ENCODE peak calls at places on chromosomes 11 and 22, in six cellular contexts. One of them, this sample, is unnamed.

GRCh38 chr11:45982656-45983470 is 60.4 kb downstream of the LARGE2 start:
- DNase-seq in vagina: no peak
- DNase-seq in GM13976: no peak
- DNase-seq in cardiac muscle cell: peak; percentile 88
- DNase-seq in neural progenitor cell: peak; percentile 50
- DNase-seq in adrenal gland: peak; percentile 55
- DNase-seq in this sample: no peak

GRCh38 chr11:75689861-75690641 is 21.2 kb upstream of the MAP6 start:
- DNase-seq in vagina: no peak
- DNase-seq in GM13976: peak; percentile 47
- DNase-seq in cardiac muscle cell: no peak
- DNase-seq in neural progenitor cell: no peak
- DNase-seq in adrenal gland: no peak
- DNase-seq in this sample: peak; percentile 46

GRCh38 chr11:69173925-69174591 is 18.3 kb downstream of the SMIM38 start:
- DNase-seq in vagina: no peak
- DNase-seq in GM13976: no peak
- DNase-seq in cardiac muscle cell: peak; percentile 82
- DNase-seq in neural progenitor cell: no peak
- DNase-seq in adrenal gland: no peak
- DNase-seq in this sample: no peak

GRCh38 chr11:72821221-72821919 is 7.2 kb downstream of the ATG16L2 start:
- DNase-seq in vagina: no peak
- DNase-seq in GM13976: no peak
- DNase-seq in cardiac muscle cell: no peak
- DNase-seq in neural progenitor cell: no peak
- DNase-seq in adrenal gland: no peak
- DNase-seq in this sample: no peak

GRCh38 chr22:50731811-50732624 is 6.0 kb upstream of the ACR start:
- DNase-seq in vagina: no peak
- DNase-seq in GM13976: peak; percentile 88
- DNase-seq in cardiac muscle cell: peak; percentile 55
- DNase-seq in neural progenitor cell: peak; percentile 43
- DNase-seq in adrenal gland: peak; percentile 21
- DNase-seq in this sample: peak; percentile 84

GRCh38 chr11:77119531-77119936 is 8.5 kb upstream of the MYO7A start:
- DNase-seq in vagina: no peak
- DNase-seq in GM13976: no peak
- DNase-seq in cardiac muscle cell: no peak
- DNase-seq in neural progenitor cell: no peak
- DNase-seq in adrenal gland: no peak
- DNase-seq in this sample: no peak

GRCh38 chr11:45857834-45858492 is 10.7 kb downstream of the CRY2 start:
- DNase-seq in vagina: no peak
- DNase-seq in GM13976: no peak
- DNase-seq in cardiac muscle cell: peak; percentile 92
- DNase-seq in neural progenitor cell: no peak
- DNase-seq in adrenal gland: peak; percentile 87
- DNase-seq in this sample: no peak

GRCh38 chr11:88420165-88420781 is 82.7 kb upstream of the CTSC start:
- DNase-seq in vagina: peak; percentile 95
- DNase-seq in GM13976: no peak
- DNase-seq in cardiac muscle cell: peak; percentile 78
- DNase-seq in neural progenitor cell: no peak
- DNase-seq in adrenal gland: no peak
- DNase-seq in this sample: no peak

GRCh38 chr11:39236916-39237315 is 2222.5 kb downstream of the LRRC4C start:
- DNase-seq in vagina: no peak
- DNase-seq in GM13976: no peak
- DNase-seq in cardiac muscle cell: no peak
- DNase-seq in neural progenitor cell: peak; percentile 23
- DNase-seq in adrenal gland: no peak
- DNase-seq in this sample: no peak

GRCh38 chr11:95065336-95065735 is 1.4 kb upstream of the SRSF8 start:
- DNase-seq in vagina: no peak
- DNase-seq in GM13976: no peak
- DNase-seq in cardiac muscle cell: no peak
- DNase-seq in neural progenitor cell: no peak
- DNase-seq in adrenal gland: no peak
- DNase-seq in this sample: no peak

GRCh38 chr11:102457865-102458264 is 5.3 kb upstream of the TMEM123 start:
- DNase-seq in vagina: no peak
- DNase-seq in GM13976: no peak
- DNase-seq in cardiac muscle cell: no peak
- DNase-seq in neural progenitor cell: no peak
- DNase-seq in adrenal gland: no peak
- DNase-seq in this sample: no peak

GRCh38 chr11:14541180-14541579 is 21.0 kb upstream of the PSMA1 start:
- DNase-seq in vagina: no peak
- DNase-seq in GM13976: no peak
- DNase-seq in cardiac muscle cell: peak; percentile 76
- DNase-seq in neural progenitor cell: no peak
- DNase-seq in adrenal gland: peak; percentile 25
- DNase-seq in this sample: no peak

GRCh38 chr11:61153593-61154090 is 7.6 kb downstream of the VPS37C start:
- DNase-seq in vagina: no peak
- DNase-seq in GM13976: no peak
- DNase-seq in cardiac muscle cell: peak; percentile 36
- DNase-seq in neural progenitor cell: no peak
- DNase-seq in adrenal gland: no peak
- DNase-seq in this sample: no peak

GRCh38 chr22:27846910-27847309 is 45.4 kb upstream of the MN1 start:
- DNase-seq in vagina: peak; percentile 65
- DNase-seq in GM13976: no peak
- DNase-seq in cardiac muscle cell: no peak
- DNase-seq in neural progenitor cell: no peak
- DNase-seq in adrenal gland: no peak
- DNase-seq in this sample: no peak

GRCh38 chr22:43658823-43659222 is 153.3 kb downstream of the EFCAB6 start:
- DNase-seq in vagina: no peak
- DNase-seq in GM13976: no peak
- DNase-seq in cardiac muscle cell: no peak
- DNase-seq in neural progenitor cell: peak; percentile 56
- DNase-seq in adrenal gland: no peak
- DNase-seq in this sample: no peak

GRCh38 chr11:9606799-9607510 is 33.5 kb downstream of the WEE1 start:
- DNase-seq in vagina: no peak
- DNase-seq in GM13976: no peak
- DNase-seq in cardiac muscle cell: no peak
- DNase-seq in neural progenitor cell: peak; percentile 63
- DNase-seq in adrenal gland: no peak
- DNase-seq in this sample: no peak

GRCh38 chr11:10498022-10498400 is 42.9 kb downstream of the AMPD3 start:
- DNase-seq in vagina: no peak
- DNase-seq in GM13976: peak; percentile 17
- DNase-seq in cardiac muscle cell: no peak
- DNase-seq in neural progenitor cell: no peak
- DNase-seq in adrenal gland: no peak
- DNase-seq in this sample: no peak

GRCh38 chr11:102603091-102603490 is 22.0 kb downstream of the MMP20 start:
- DNase-seq in vagina: no peak
- DNase-seq in GM13976: no peak
- DNase-seq in cardiac muscle cell: peak; percentile 76
- DNase-seq in neural progenitor cell: peak; percentile 58
- DNase-seq in adrenal gland: no peak
- DNase-seq in this sample: no peak

GRCh38 chr11:69413015-69413801 is 68.3 kb upstream of the LINC01488 start:
- DNase-seq in vagina: no peak
- DNase-seq in GM13976: no peak
- DNase-seq in cardiac muscle cell: no peak
- DNase-seq in neural progenitor cell: no peak
- DNase-seq in adrenal gland: no peak
- DNase-seq in this sample: no peak

GRCh38 chr11:67996622-67997459 is 7.1 kb downstream of the UNC93B1 start:
- DNase-seq in vagina: no peak
- DNase-seq in GM13976: no peak
- DNase-seq in cardiac muscle cell: peak; percentile 54
- DNase-seq in neural progenitor cell: peak; percentile 86
- DNase-seq in adrenal gland: peak; percentile 89
- DNase-seq in this sample: no peak

GRCh38 chr11:5280582-5281102 is 10.9 kb upstream of the HBE1 start:
- DNase-seq in vagina: no peak
- DNase-seq in GM13976: peak; percentile 44
- DNase-seq in cardiac muscle cell: peak; percentile 96
- DNase-seq in neural progenitor cell: peak; percentile 39
- DNase-seq in adrenal gland: peak; percentile 91
- DNase-seq in this sample: peak; percentile 53

DNA sequence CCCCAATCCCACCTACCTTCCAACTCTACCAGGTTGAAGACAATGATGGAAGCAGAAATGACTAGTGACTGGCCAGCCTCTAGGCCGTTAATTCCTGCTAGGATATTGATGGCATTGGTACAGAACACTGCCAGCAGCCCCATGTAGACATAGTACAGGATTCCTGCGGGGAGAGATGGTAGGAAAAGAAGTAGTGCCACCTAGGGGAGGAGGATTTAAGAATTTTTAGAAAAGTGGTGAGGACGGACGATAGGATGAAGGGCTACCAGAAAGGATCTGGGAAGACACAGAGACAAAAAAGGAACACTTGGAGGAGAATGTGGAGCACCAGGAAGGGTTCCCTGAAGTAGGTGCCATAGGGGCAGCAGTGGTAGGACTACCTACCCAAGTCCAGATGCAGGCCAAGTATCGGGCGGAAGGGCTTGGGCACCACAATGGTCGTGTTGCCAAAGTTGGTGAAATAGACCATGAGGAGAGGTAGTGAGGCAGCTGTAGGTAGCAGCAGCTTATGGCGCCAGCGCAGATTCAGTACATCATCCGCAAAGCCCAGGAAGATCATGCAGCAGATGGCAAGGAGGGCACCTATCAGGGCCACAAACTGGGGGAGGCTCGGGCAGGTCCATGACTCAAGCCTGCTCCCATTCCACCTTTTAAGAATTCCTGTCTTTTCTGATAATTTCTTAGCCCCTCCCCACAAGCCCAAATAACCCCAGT is 1.2 kb downstream of the DPAGT1 start:
- DNase-seq in vagina: no peak
- DNase-seq in GM13976: no peak
- DNase-seq in cardiac muscle cell: peak; percentile 61
- DNase-seq in neural progenitor cell: peak; percentile 55
- DNase-seq in adrenal gland: no peak
- DNase-seq in this sample: no peak
- TF ChIP-seq CTCF in vagina: no peak
- TF ChIP-seq CTCF in GM13976: peak; percentile 21
- TF ChIP-seq CTCF in cardiac muscle cell: peak; percentile 54
- TF ChIP-seq CTCF in neural progenitor cell: peak; percentile 59
- TF ChIP-seq CTCF in adrenal gland: peak; percentile 15
- TF ChIP-seq CTCF in this sample: peak; percentile 24

DNA sequence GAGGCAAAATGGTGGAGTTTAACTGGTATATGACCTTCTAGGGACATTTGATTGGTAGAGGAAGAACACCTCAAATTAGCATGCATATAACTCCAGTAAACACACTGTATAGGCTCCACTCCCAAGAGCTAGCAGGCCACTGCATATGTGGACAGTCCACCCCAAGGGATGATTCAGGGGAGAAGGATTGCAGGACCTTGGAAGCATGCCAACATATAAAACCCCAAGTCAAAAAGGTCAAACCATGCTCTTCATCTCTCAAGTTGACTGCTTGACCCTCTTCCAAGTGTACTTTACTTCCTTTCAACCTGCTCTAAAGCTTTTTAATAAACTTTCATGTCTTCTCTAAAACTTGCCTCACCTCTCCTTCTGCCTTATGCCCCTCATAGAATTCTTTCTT is 459.9 kb upstream of the CCDC179 start:
- DNase-seq in vagina: no peak
- DNase-seq in GM13976: no peak
- DNase-seq in cardiac muscle cell: no peak
- DNase-seq in neural progenitor cell: no peak
- DNase-seq in adrenal gland: no peak
- DNase-seq in this sample: no peak
- TF ChIP-seq CTCF in vagina: no peak
- TF ChIP-seq CTCF in GM13976: no peak
- TF ChIP-seq CTCF in cardiac muscle cell: no peak
- TF ChIP-seq CTCF in neural progenitor cell: no peak
- TF ChIP-seq CTCF in adrenal gland: no peak
- TF ChIP-seq CTCF in this sample: no peak

DNA sequence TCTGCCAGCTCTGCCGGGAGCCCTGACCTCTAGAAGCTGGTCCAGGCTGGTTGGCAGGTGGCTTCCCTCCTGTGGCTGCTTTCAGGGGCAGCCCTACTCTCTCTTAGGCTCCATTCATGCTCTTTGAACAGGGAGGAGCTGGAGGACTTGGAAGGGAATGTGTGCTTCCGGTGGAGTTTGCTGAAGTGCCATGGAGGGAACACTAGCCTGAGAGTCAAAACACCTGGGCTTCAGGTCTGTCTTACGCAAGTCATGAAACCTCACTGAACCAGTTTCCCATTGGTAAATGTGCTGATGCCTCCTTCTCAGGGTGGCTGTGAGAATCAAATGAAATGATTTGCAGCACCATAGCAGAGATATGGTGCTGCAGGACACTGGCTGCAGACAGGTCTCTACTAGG is 224.4 kb downstream of the KIRREL3 start:
- DNase-seq in vagina: no peak
- DNase-seq in GM13976: no peak
- DNase-seq in cardiac muscle cell: no peak
- DNase-seq in neural progenitor cell: no peak
- DNase-seq in adrenal gland: no peak
- DNase-seq in this sample: no peak
- TF ChIP-seq CTCF in vagina: no peak
- TF ChIP-seq CTCF in GM13976: no peak
- TF ChIP-seq CTCF in cardiac muscle cell: no peak
- TF ChIP-seq CTCF in neural progenitor cell: no peak
- TF ChIP-seq CTCF in adrenal gland: no peak
- TF ChIP-seq CTCF in this sample: no peak

GRCh38 chr11:134267966-134268365 is 8.2 kb upstream of the GLB1L3 start:
- DNase-seq in vagina: no peak
- DNase-seq in GM13976: no peak
- DNase-seq in cardiac muscle cell: no peak
- DNase-seq in neural progenitor cell: no peak
- DNase-seq in adrenal gland: no peak
- DNase-seq in this sample: no peak

GRCh38 chr11:134271978-134272377 is 4.2 kb upstream of the GLB1L3 start:
- DNase-seq in vagina: no peak
- DNase-seq in GM13976: no peak
- DNase-seq in cardiac muscle cell: no peak
- DNase-seq in neural progenitor cell: no peak
- DNase-seq in adrenal gland: no peak
- DNase-seq in this sample: no peak

GRCh38 chr11:134272381-134273316 is 3.5 kb upstream of the GLB1L3 start:
- DNase-seq in vagina: peak; percentile 40
- DNase-seq in GM13976: no peak
- DNase-seq in cardiac muscle cell: peak; percentile 76
- DNase-seq in neural progenitor cell: peak; percentile 42
- DNase-seq in adrenal gland: no peak
- DNase-seq in this sample: no peak

GRCh38 chr11:134267466-134267865 is 8.7 kb upstream of the GLB1L3 start:
- DNase-seq in vagina: no peak
- DNase-seq in GM13976: no peak
- DNase-seq in cardiac muscle cell: no peak
- DNase-seq in neural progenitor cell: no peak
- DNase-seq in adrenal gland: no peak
- DNase-seq in this sample: no peak

DNA sequence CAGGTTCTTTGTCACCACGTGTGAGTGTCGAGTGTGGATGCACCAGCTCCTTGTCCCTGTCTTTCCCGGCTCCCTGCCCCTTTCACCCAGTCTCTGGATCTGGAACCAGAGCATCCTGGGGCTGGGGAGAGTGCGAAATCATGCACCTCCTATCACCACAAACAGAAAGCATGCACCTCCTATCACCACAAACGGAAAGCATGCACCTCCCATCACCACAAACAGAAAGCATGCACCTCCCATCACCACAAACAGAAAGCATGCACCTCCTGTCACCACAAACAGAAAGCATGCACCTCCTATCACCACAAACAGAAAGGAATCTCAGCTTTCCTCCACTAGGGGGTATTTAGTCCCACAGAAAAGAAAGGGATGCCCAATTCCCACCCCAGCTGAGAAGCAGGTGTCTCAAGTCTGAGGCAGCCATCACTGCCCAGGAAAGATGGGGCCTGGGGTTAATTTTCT is 5.9 kb upstream of the GLB1L3 start:
- DNase-seq in vagina: no peak
- DNase-seq in GM13976: no peak
- DNase-seq in cardiac muscle cell: no peak
- DNase-seq in neural progenitor cell: peak; percentile 52
- DNase-seq in adrenal gland: no peak
- DNase-seq in this sample: no peak
- TF ChIP-seq CTCF in vagina: no peak
- TF ChIP-seq CTCF in GM13976: no peak
- TF ChIP-seq CTCF in cardiac muscle cell: peak; percentile 16
- TF ChIP-seq CTCF in neural progenitor cell: peak; percentile 47
- TF ChIP-seq CTCF in adrenal gland: no peak
- TF ChIP-seq CTCF in this sample: peak; percentile 7

This sample was measured in GM10248.